ENCODE peak calls at places on chromosomes 6 and 20, in seven cellular contexts. Q, D, O, C, I, Y and F are unnamed samples.

GRCh38 chr6:135274561-135275293 is 93.6 kb downstream of the MYB start:
- DNase-seq in Y (no peak), O (no peak), I (no peak), C (no peak), D (no peak), Q (no peak), F (no peak)

GRCh38 chr6:110875548-110876169 is 1.1 kb downstream of the AMD1 start:
- DNase-seq in O (peak), Y (no peak), C (peak), I (no peak), D (no peak), Q (peak), F (peak)

GRCh38 chr6:29295181-29295585 is 6.3 kb upstream of the OR14J1 start:
- DNase-seq in O (no peak), D (no peak), Q (no peak), C (no peak), Y (peak), I (no peak), F (no peak)

GRCh38 chr6:142349215-142349823 is 47.5 kb downstream of the ADGRG6 start:
- DNase-seq in O (no peak), C (no peak), I (no peak), D (no peak), Q (no peak), Y (no peak), F (no peak)

GRCh38 chr6:119979862-119980261 is 630.3 kb upstream of the MAN1A1 start:
- DNase-seq in I (no peak), O (no peak), C (no peak), D (no peak), Y (no peak), Q (no peak), F (no peak)

GRCh38 chr6:39058471-39059147 is 10.0 kb downstream of the GLP1R start:
- DNase-seq in Q (no peak), O (no peak), I (no peak), Y (no peak), C (no peak), D (no peak), F (no peak)

GRCh38 chr6:69801225-69801624 is 4.4 kb upstream of the LMBRD1 start:
- DNase-seq in C (no peak), I (no peak), O (no peak), D (no peak), Y (no peak), Q (no peak), F (no peak)

GRCh38 chr6:9851541-9852380 is 563.1 kb downstream of the TFAP2A start:
- DNase-seq in Y (peak), C (no peak), D (no peak), O (no peak), I (no peak), Q (no peak), F (peak)

GRCh38 chr6:56386717-56387116 is 139.3 kb upstream of the COL21A1 start:
- DNase-seq in Y (no peak), O (no peak), C (no peak), I (no peak), D (no peak), Q (no peak), F (no peak)

GRCh38 chr20:18654448-18654773 is 66.6 kb downstream of the DTD1 start:
- DNase-seq in Y (no peak), C (no peak), O (no peak), D (no peak), I (no peak), Q (no peak), F (no peak)

GRCh38 chr6:48388045-48388444 is 277.0 kb upstream of the PTCHD4 start:
- DNase-seq in Y (no peak), O (no peak), D (no peak), I (no peak), C (no peak), Q (no peak), F (no peak)

GRCh38 chr6:138970856-138971425 is 17.1 kb downstream of the REPS1 start:
- DNase-seq in O (peak), D (peak), I (no peak), C (peak), Y (no peak), Q (peak), F (no peak)

GRCh38 chr20:5072756-5073153 is 47.0 kb downstream of the PCNA start:
- DNase-seq in C (no peak), O (no peak), D (no peak), I (no peak), Q (no peak), Y (no peak), F (no peak)

GRCh38 chr6:111992851-111993250 is 61.1 kb upstream of the CCN6 start:
- DNase-seq in O (no peak), Y (no peak), I (no peak), C (peak), D (no peak), Q (peak), F (no peak)

GRCh38 chr20:3168079-3168828 is 5.1 kb downstream of the LZTS3 start:
- DNase-seq in O (no peak), C (no peak), D (no peak), Q (no peak), Y (peak), I (peak), F (peak)

GRCh38 chr6:13229205-13230085 is 98.9 kb downstream of the TBC1D7 start:
- DNase-seq in Q (peak), O (no peak), I (no peak), D (no peak), C (peak), Y (peak), F (peak)

GRCh38 chr20:24481188-24481587 is 11.8 kb downstream of the SYNDIG1 start:
- DNase-seq in I (no peak), Q (no peak), D (no peak), O (no peak), C (no peak), Y (no peak), F (no peak)

GRCh38 chr6:107957909-107958688 is at the start of gene SEC63:
- DNase-seq in Q (peak), I (peak), O (peak), C (peak), D (peak), Y (peak), F (peak)

GRCh38 chr6:30044630-30045029 is 16.4 kb upstream of the POLR1H start:
- DNase-seq in O (peak), I (no peak), Q (no peak), D (peak), C (no peak), Y (peak), F (no peak)